ENCODE peak calls at places on chromosomes 1 and 21, in nine cellular contexts. One of them, this sample, is unnamed.

GRCh38 chr1:172145231-172145651 is 275.2 kb upstream of the C1orf105 start:
- DNase-seq in kidney epithelial cell: no peak
- DNase-seq in stimulated activated CD8-positive, alpha-beta memory T cell treated with anti-CD3 and anti-CD28 coated beads, Interleukin-7, amount 100 ng/mL, for 4 hours: no peak
- DNase-seq in NCI-H1417: no peak
- DNase-seq in amygdala: no peak
- DNase-seq in NCI-H1092 treated with DMSO at 0.1 percent for 48 hours: no peak
- DNase-seq in kidney glomerular epithelial cell: no peak
- DNase-seq in cardiac muscle cell: peak
- DNase-seq in amniotic epithelial cell: peak
- DNase-seq in this sample: peak

GRCh38 chr1:155884028-155884950 is 24.9 kb downstream of the SYT11 start:
- DNase-seq in kidney epithelial cell: no peak
- DNase-seq in stimulated activated CD8-positive, alpha-beta memory T cell treated with anti-CD3 and anti-CD28 coated beads, Interleukin-7, amount 100 ng/mL, for 4 hours: no peak
- DNase-seq in NCI-H1417: no peak
- DNase-seq in amygdala: no peak
- DNase-seq in NCI-H1092 treated with DMSO at 0.1 percent for 48 hours: no peak
- DNase-seq in kidney glomerular epithelial cell: no peak
- DNase-seq in cardiac muscle cell: peak
- DNase-seq in amniotic epithelial cell: peak
- DNase-seq in this sample: no peak

GRCh38 chr1:17696417-17697301 is 58.5 kb upstream of the ACTL8 start:
- DNase-seq in kidney epithelial cell: peak
- DNase-seq in stimulated activated CD8-positive, alpha-beta memory T cell treated with anti-CD3 and anti-CD28 coated beads, Interleukin-7, amount 100 ng/mL, for 4 hours: no peak
- DNase-seq in NCI-H1417: no peak
- DNase-seq in amygdala: no peak
- DNase-seq in NCI-H1092 treated with DMSO at 0.1 percent for 48 hours: peak
- DNase-seq in kidney glomerular epithelial cell: peak
- DNase-seq in cardiac muscle cell: peak
- DNase-seq in amniotic epithelial cell: peak
- DNase-seq in this sample: peak

GRCh38 chr1:1915911-1916835 is 1.1 kb downstream of the CALML6 start:
- DNase-seq in kidney epithelial cell: no peak
- DNase-seq in stimulated activated CD8-positive, alpha-beta memory T cell treated with anti-CD3 and anti-CD28 coated beads, Interleukin-7, amount 100 ng/mL, for 4 hours: no peak
- DNase-seq in NCI-H1417: no peak
- DNase-seq in amygdala: no peak
- DNase-seq in NCI-H1092 treated with DMSO at 0.1 percent for 48 hours: no peak
- DNase-seq in kidney glomerular epithelial cell: no peak
- DNase-seq in cardiac muscle cell: no peak
- DNase-seq in amniotic epithelial cell: no peak
- DNase-seq in this sample: no peak

GRCh38 chr1:167722870-167723251 is 1.1 kb downstream of the MPZL1 start:
- DNase-seq in kidney epithelial cell: no peak
- DNase-seq in stimulated activated CD8-positive, alpha-beta memory T cell treated with anti-CD3 and anti-CD28 coated beads, Interleukin-7, amount 100 ng/mL, for 4 hours: no peak
- DNase-seq in NCI-H1417: peak
- DNase-seq in amygdala: no peak
- DNase-seq in NCI-H1092 treated with DMSO at 0.1 percent for 48 hours: no peak
- DNase-seq in kidney glomerular epithelial cell: no peak
- DNase-seq in cardiac muscle cell: no peak
- DNase-seq in amniotic epithelial cell: peak
- DNase-seq in this sample: no peak

GRCh38 chr1:10189659-10190058 is 20.7 kb upstream of the KIF1B start:
- DNase-seq in kidney epithelial cell: no peak
- DNase-seq in stimulated activated CD8-positive, alpha-beta memory T cell treated with anti-CD3 and anti-CD28 coated beads, Interleukin-7, amount 100 ng/mL, for 4 hours: no peak
- DNase-seq in NCI-H1417: no peak
- DNase-seq in amygdala: no peak
- DNase-seq in NCI-H1092 treated with DMSO at 0.1 percent for 48 hours: no peak
- DNase-seq in kidney glomerular epithelial cell: no peak
- DNase-seq in cardiac muscle cell: no peak
- DNase-seq in amniotic epithelial cell: no peak
- DNase-seq in this sample: no peak

GRCh38 chr1:168974117-168974516 is 132.4 kb upstream of the ATP1B1 start:
- DNase-seq in kidney epithelial cell: no peak
- DNase-seq in stimulated activated CD8-positive, alpha-beta memory T cell treated with anti-CD3 and anti-CD28 coated beads, Interleukin-7, amount 100 ng/mL, for 4 hours: no peak
- DNase-seq in NCI-H1417: no peak
- DNase-seq in amygdala: no peak
- DNase-seq in NCI-H1092 treated with DMSO at 0.1 percent for 48 hours: no peak
- DNase-seq in kidney glomerular epithelial cell: no peak
- DNase-seq in cardiac muscle cell: no peak
- DNase-seq in amniotic epithelial cell: peak
- DNase-seq in this sample: peak

GRCh38 chr1:229619002-229619401 is 6.9 kb downstream of the TAF5L start:
- DNase-seq in kidney epithelial cell: no peak
- DNase-seq in stimulated activated CD8-positive, alpha-beta memory T cell treated with anti-CD3 and anti-CD28 coated beads, Interleukin-7, amount 100 ng/mL, for 4 hours: no peak
- DNase-seq in NCI-H1417: no peak
- DNase-seq in amygdala: no peak
- DNase-seq in NCI-H1092 treated with DMSO at 0.1 percent for 48 hours: no peak
- DNase-seq in kidney glomerular epithelial cell: no peak
- DNase-seq in cardiac muscle cell: no peak
- DNase-seq in amniotic epithelial cell: no peak
- DNase-seq in this sample: no peak

GRCh38 chr1:243549108-243549507 is 293.3 kb downstream of the SDCCAG8 start:
- DNase-seq in kidney epithelial cell: peak
- DNase-seq in stimulated activated CD8-positive, alpha-beta memory T cell treated with anti-CD3 and anti-CD28 coated beads, Interleukin-7, amount 100 ng/mL, for 4 hours: no peak
- DNase-seq in NCI-H1417: no peak
- DNase-seq in amygdala: no peak
- DNase-seq in NCI-H1092 treated with DMSO at 0.1 percent for 48 hours: no peak
- DNase-seq in kidney glomerular epithelial cell: peak
- DNase-seq in cardiac muscle cell: peak
- DNase-seq in amniotic epithelial cell: peak
- DNase-seq in this sample: peak

GRCh38 chr1:89276690-89277089 is 4.0 kb upstream of the GBP5 start:
- DNase-seq in kidney epithelial cell: no peak
- DNase-seq in stimulated activated CD8-positive, alpha-beta memory T cell treated with anti-CD3 and anti-CD28 coated beads, Interleukin-7, amount 100 ng/mL, for 4 hours: no peak
- DNase-seq in NCI-H1417: no peak
- DNase-seq in amygdala: no peak
- DNase-seq in NCI-H1092 treated with DMSO at 0.1 percent for 48 hours: no peak
- DNase-seq in kidney glomerular epithelial cell: no peak
- DNase-seq in cardiac muscle cell: peak
- DNase-seq in amniotic epithelial cell: no peak
- DNase-seq in this sample: peak

GRCh38 chr1:41580021-41580420 is 95.5 kb upstream of the EDN2 start:
- DNase-seq in kidney epithelial cell: no peak
- DNase-seq in stimulated activated CD8-positive, alpha-beta memory T cell treated with anti-CD3 and anti-CD28 coated beads, Interleukin-7, amount 100 ng/mL, for 4 hours: no peak
- DNase-seq in NCI-H1417: no peak
- DNase-seq in amygdala: no peak
- DNase-seq in NCI-H1092 treated with DMSO at 0.1 percent for 48 hours: no peak
- DNase-seq in kidney glomerular epithelial cell: no peak
- DNase-seq in cardiac muscle cell: no peak
- DNase-seq in amniotic epithelial cell: no peak
- DNase-seq in this sample: no peak

GRCh38 chr1:54355931-54356679 is 50.1 kb downstream of the SSBP3 start:
- DNase-seq in kidney epithelial cell: no peak
- DNase-seq in stimulated activated CD8-positive, alpha-beta memory T cell treated with anti-CD3 and anti-CD28 coated beads, Interleukin-7, amount 100 ng/mL, for 4 hours: no peak
- DNase-seq in NCI-H1417: no peak
- DNase-seq in amygdala: no peak
- DNase-seq in NCI-H1092 treated with DMSO at 0.1 percent for 48 hours: no peak
- DNase-seq in kidney glomerular epithelial cell: no peak
- DNase-seq in cardiac muscle cell: peak
- DNase-seq in amniotic epithelial cell: peak
- DNase-seq in this sample: peak

GRCh38 chr21:44752701-44753235 is 41.4 kb upstream of the TSPEAR start:
- DNase-seq in kidney epithelial cell: peak
- DNase-seq in stimulated activated CD8-positive, alpha-beta memory T cell treated with anti-CD3 and anti-CD28 coated beads, Interleukin-7, amount 100 ng/mL, for 4 hours: no peak
- DNase-seq in NCI-H1417: no peak
- DNase-seq in amygdala: no peak
- DNase-seq in NCI-H1092 treated with DMSO at 0.1 percent for 48 hours: no peak
- DNase-seq in kidney glomerular epithelial cell: no peak
- DNase-seq in cardiac muscle cell: peak
- DNase-seq in amniotic epithelial cell: no peak
- DNase-seq in this sample: peak

GRCh38 chr1:168285419-168285790 is 4.7 kb downstream of the TBX19 start:
- DNase-seq in kidney epithelial cell: peak
- DNase-seq in stimulated activated CD8-positive, alpha-beta memory T cell treated with anti-CD3 and anti-CD28 coated beads, Interleukin-7, amount 100 ng/mL, for 4 hours: no peak
- DNase-seq in NCI-H1417: peak
- DNase-seq in amygdala: no peak
- DNase-seq in NCI-H1092 treated with DMSO at 0.1 percent for 48 hours: no peak
- DNase-seq in kidney glomerular epithelial cell: peak
- DNase-seq in cardiac muscle cell: no peak
- DNase-seq in amniotic epithelial cell: no peak
- DNase-seq in this sample: no peak

GRCh38 chr1:40646385-40646784 is 19.1 kb downstream of the RIMS3 start:
- DNase-seq in kidney epithelial cell: no peak
- DNase-seq in stimulated activated CD8-positive, alpha-beta memory T cell treated with anti-CD3 and anti-CD28 coated beads, Interleukin-7, amount 100 ng/mL, for 4 hours: no peak
- DNase-seq in NCI-H1417: no peak
- DNase-seq in amygdala: no peak
- DNase-seq in NCI-H1092 treated with DMSO at 0.1 percent for 48 hours: no peak
- DNase-seq in kidney glomerular epithelial cell: no peak
- DNase-seq in cardiac muscle cell: peak
- DNase-seq in amniotic epithelial cell: peak
- DNase-seq in this sample: peak

GRCh38 chr1:169933999-169934725 is 40.5 kb upstream of the SCYL3 start:
- DNase-seq in kidney epithelial cell: no peak
- DNase-seq in stimulated activated CD8-positive, alpha-beta memory T cell treated with anti-CD3 and anti-CD28 coated beads, Interleukin-7, amount 100 ng/mL, for 4 hours: no peak
- DNase-seq in NCI-H1417: no peak
- DNase-seq in amygdala: no peak
- DNase-seq in NCI-H1092 treated with DMSO at 0.1 percent for 48 hours: no peak
- DNase-seq in kidney glomerular epithelial cell: no peak
- DNase-seq in cardiac muscle cell: peak
- DNase-seq in amniotic epithelial cell: no peak
- DNase-seq in this sample: peak

GRCh38 chr1:32925360-32926142 is 24.4 kb upstream of the TMEM54 start:
- DNase-seq in kidney epithelial cell: no peak
- DNase-seq in stimulated activated CD8-positive, alpha-beta memory T cell treated with anti-CD3 and anti-CD28 coated beads, Interleukin-7, amount 100 ng/mL, for 4 hours: no peak
- DNase-seq in NCI-H1417: no peak
- DNase-seq in amygdala: no peak
- DNase-seq in NCI-H1092 treated with DMSO at 0.1 percent for 48 hours: peak
- DNase-seq in kidney glomerular epithelial cell: no peak
- DNase-seq in cardiac muscle cell: peak
- DNase-seq in amniotic epithelial cell: peak
- DNase-seq in this sample: peak

GRCh38 chr1:207606362-207606755 is 38.6 kb upstream of the CR1L start:
- DNase-seq in kidney epithelial cell: no peak
- DNase-seq in stimulated activated CD8-positive, alpha-beta memory T cell treated with anti-CD3 and anti-CD28 coated beads, Interleukin-7, amount 100 ng/mL, for 4 hours: no peak
- DNase-seq in NCI-H1417: no peak
- DNase-seq in amygdala: no peak
- DNase-seq in NCI-H1092 treated with DMSO at 0.1 percent for 48 hours: no peak
- DNase-seq in kidney glomerular epithelial cell: no peak
- DNase-seq in cardiac muscle cell: no peak
- DNase-seq in amniotic epithelial cell: no peak
- DNase-seq in this sample: no peak

GRCh38 chr1:97758589-97759057 is 162.2 kb downstream of the DPYD start:
- DNase-seq in kidney epithelial cell: no peak
- DNase-seq in stimulated activated CD8-positive, alpha-beta memory T cell treated with anti-CD3 and anti-CD28 coated beads, Interleukin-7, amount 100 ng/mL, for 4 hours: no peak
- DNase-seq in NCI-H1417: no peak
- DNase-seq in amygdala: no peak
- DNase-seq in NCI-H1092 treated with DMSO at 0.1 percent for 48 hours: no peak
- DNase-seq in kidney glomerular epithelial cell: no peak
- DNase-seq in cardiac muscle cell: peak
- DNase-seq in amniotic epithelial cell: no peak
- DNase-seq in this sample: peak

GRCh38 chr1:33653226-33653625 is 180.8 kb downstream of the ZSCAN20 start:
- DNase-seq in kidney epithelial cell: no peak
- DNase-seq in stimulated activated CD8-positive, alpha-beta memory T cell treated with anti-CD3 and anti-CD28 coated beads, Interleukin-7, amount 100 ng/mL, for 4 hours: no peak
- DNase-seq in NCI-H1417: no peak
- DNase-seq in amygdala: no peak
- DNase-seq in NCI-H1092 treated with DMSO at 0.1 percent for 48 hours: no peak
- DNase-seq in kidney glomerular epithelial cell: no peak
- DNase-seq in cardiac muscle cell: no peak
- DNase-seq in amniotic epithelial cell: no peak
- DNase-seq in this sample: no peak

GRCh38 chr21:44985441-44986401 is 45.9 kb downstream of the SLX9 start:
- DNase-seq in kidney epithelial cell: no peak
- DNase-seq in stimulated activated CD8-positive, alpha-beta memory T cell treated with anti-CD3 and anti-CD28 coated beads, Interleukin-7, amount 100 ng/mL, for 4 hours: no peak
- DNase-seq in NCI-H1417: no peak
- DNase-seq in amygdala: no peak
- DNase-seq in NCI-H1092 treated with DMSO at 0.1 percent for 48 hours: no peak
- DNase-seq in kidney glomerular epithelial cell: no peak
- DNase-seq in cardiac muscle cell: no peak
- DNase-seq in amniotic epithelial cell: no peak
- DNase-seq in this sample: no peak

GRCh38 chr1:63668298-63668697 is 75.1 kb downstream of the PGM1 start:
- DNase-seq in kidney epithelial cell: no peak
- DNase-seq in stimulated activated CD8-positive, alpha-beta memory T cell treated with anti-CD3 and anti-CD28 coated beads, Interleukin-7, amount 100 ng/mL, for 4 hours: no peak
- DNase-seq in NCI-H1417: no peak
- DNase-seq in amygdala: no peak
- DNase-seq in NCI-H1092 treated with DMSO at 0.1 percent for 48 hours: no peak
- DNase-seq in kidney glomerular epithelial cell: no peak
- DNase-seq in cardiac muscle cell: no peak
- DNase-seq in amniotic epithelial cell: peak
- DNase-seq in this sample: no peak

GRCh38 chr21:36799869-36800268 is 101.0 kb downstream of the SIM2 start:
- DNase-seq in kidney epithelial cell: no peak
- DNase-seq in stimulated activated CD8-positive, alpha-beta memory T cell treated with anti-CD3 and anti-CD28 coated beads, Interleukin-7, amount 100 ng/mL, for 4 hours: no peak
- DNase-seq in NCI-H1417: no peak
- DNase-seq in amygdala: no peak
- DNase-seq in NCI-H1092 treated with DMSO at 0.1 percent for 48 hours: no peak
- DNase-seq in kidney glomerular epithelial cell: no peak
- DNase-seq in cardiac muscle cell: no peak
- DNase-seq in amniotic epithelial cell: no peak
- DNase-seq in this sample: no peak